ENCODE peak calls at places on chromosomes 5 and 9, in six cellular contexts. U, E, F, L, C and M are unnamed samples.

GRCh38 chr5:126477681-126478117 is 54.5 kb downstream of the GRAMD2B start:
- DNase-seq in C (no peak), F (no peak), L (no peak), E (no peak), U (no peak), M (no peak)

GRCh38 chr5:43648499-43649124 is 45.6 kb downstream of the NNT start:
- DNase-seq in C (no peak), E (no peak), L (no peak), F (no peak), U (peak; percentile 13), M (no peak)

GRCh38 chr5:179181988-179182387 is 121.8 kb downstream of the ZNF354C start:
- DNase-seq in L (no peak), U (no peak), F (no peak), C (no peak), E (no peak), M (no peak)

GRCh38 chr9:14616188-14616982 is 76.8 kb downstream of the ZDHHC21 start:
- DNase-seq in E (peak; percentile 66), F (no peak), U (peak; percentile 73), C (peak; percentile 2), L (peak; percentile 4), M (no peak)

GRCh38 chr9:99189887-99190596 is 31.7 kb downstream of the ALG2 start:
- DNase-seq in F (no peak), E (no peak), C (no peak), U (peak; percentile 49), L (no peak), M (no peak)

GRCh38 chr5:35319231-35320002 is 89.1 kb upstream of the PRLR start:
- DNase-seq in U (peak; percentile 2), F (no peak), L (no peak), C (peak; percentile 34), E (peak; percentile 62), M (no peak)

GRCh38 chr5:136033848-136034247 is 5.1 kb downstream of the TGFBI start:
- DNase-seq in L (no peak), C (no peak), E (no peak), U (no peak), F (no peak), M (no peak)

GRCh38 chr9:86036555-86036954 is 62.8 kb downstream of the GOLM1 start:
- DNase-seq in E (no peak), L (no peak), C (no peak), U (no peak), F (no peak), M (no peak)

GRCh38 chr9:110208031-110208430 is at the start of gene C9orf152:
- DNase-seq in C (no peak), F (no peak), L (no peak), U (no peak), E (no peak), M (no peak)

GRCh38 chr5:50874277-50874984 is 208.0 kb downstream of the PARP8 start:
- DNase-seq in U (no peak), L (no peak), C (peak; percentile 38), E (peak; percentile 12), F (no peak), M (no peak)

GRCh38 chr9:87497604-87498045 is at the start of gene DAPK1:
- DNase-seq in E (peak; percentile 43), F (peak; percentile 86), L (peak; percentile 72), U (no peak), C (peak; percentile 66), M (peak; percentile 83)

GRCh38 chr9:117414906-117415583 is at the start of gene ASTN2:
- DNase-seq in U (no peak), C (no peak), E (peak; percentile 4), L (peak; percentile 37), F (peak; percentile 78), M (peak; percentile 67)

GRCh38 chr5:90226433-90227099 is 183.0 kb downstream of the CETN3 start:
- DNase-seq in E (no peak), C (no peak), U (no peak), L (no peak), F (no peak), M (no peak)

GRCh38 chr9:111866976-111867375 is 29.6 kb upstream of the UGCG start:
- DNase-seq in U (peak; percentile 86), F (no peak), E (peak; percentile 78), L (no peak), C (no peak), M (no peak)

GRCh38 chr9:113222482-113222841 is 1.1 kb downstream of the SLC31A1 start:
- DNase-seq in C (no peak), E (peak; percentile 50), L (no peak), F (no peak), U (peak; percentile 22), M (no peak)

GRCh38 chr5:65539827-65540226 is 23.1 kb downstream of the CENPK start:
- DNase-seq in E (no peak), F (no peak), C (peak; percentile 40), L (no peak), U (no peak), M (no peak)

GRCh38 chr9:123111977-123112869 is 78.8 kb downstream of the GPR21 start:
- DNase-seq in F (no peak), C (no peak), E (no peak), L (no peak), U (no peak), M (peak; percentile 73)

GRCh38 chr5:67465556-67466206 is 269.1 kb upstream of the CD180 start:
- DNase-seq in F (no peak), C (no peak), L (no peak), E (no peak), U (no peak), M (no peak)

GRCh38 chr9:133855802-133856592 is 117.8 kb upstream of the SARDH start:
- DNase-seq in U (peak; percentile 87), F (no peak), C (peak; percentile 99), L (no peak), E (peak; percentile 93), M (no peak)

GRCh38 chr9:137807721-137808703 is 69.6 kb upstream of the CACNA1B start:
- DNase-seq in C (no peak), L (no peak), F (no peak), E (no peak), U (no peak), M (no peak)

GRCh38 chr5:56012281-56012963 is 17.7 kb upstream of the IL6ST start:
- DNase-seq in E (peak; percentile 65), U (peak; percentile 82), L (no peak), F (no peak), C (no peak), M (no peak)

GRCh38 chr5:37930350-37930749 is 90.5 kb upstream of the GDNF start:
- DNase-seq in L (no peak), E (no peak), C (no peak), F (no peak), U (no peak), M (no peak)

GRCh38 chr9:99024959-99025358 is 80.0 kb upstream of the TGFBR1 start:
- DNase-seq in E (no peak), F (no peak), L (no peak), U (peak; percentile 84), C (no peak), M (no peak)

GRCh38 chr9:36551868-36552267 is 20.8 kb upstream of the MELK start:
- DNase-seq in U (no peak), C (no peak), L (no peak), F (no peak), E (no peak), M (no peak)
- H3K14ac ChIP-seq in U (no peak overlapping the region), C (no peak overlapping the region), L (no peak overlapping the region), F (no peak overlapping the region), E (no peak overlapping the region), M (no peak overlapping the region)

GRCh38 chr5:91381774-91382492 is 1.2 kb downstream of the ARRDC3 start:
- DNase-seq in F (no peak), E (peak; percentile 86), U (peak; percentile 89), L (peak; percentile 76), C (no peak), M (peak; percentile 55)

GRCh38 chr5:91378683-91379601 is 4.2 kb downstream of the ARRDC3 start:
- DNase-seq in U (no peak), L (no peak), C (no peak), E (no peak), F (no peak), M (no peak)

GRCh38 chr5:91380491-91381133 is 2.5 kb downstream of the ARRDC3 start:
- DNase-seq in L (peak; percentile 97), E (peak; percentile 96), F (peak; percentile 97), C (peak; percentile 94), U (peak; percentile 91), M (peak; percentile 96)

GRCh38 chr5:91381134-91381773 is 1.9 kb downstream of the ARRDC3 start:
- DNase-seq in F (no peak), U (no peak), L (peak; percentile 31), C (no peak), E (no peak), M (no peak)

GRCh38 chr5:91379602-91380490 is 3.3 kb downstream of the ARRDC3 start:
- DNase-seq in E (peak; percentile 91), F (peak; percentile 93), L (peak; percentile 96), U (peak; percentile 84), C (peak; percentile 92), M (peak; percentile 96)
- H3K18ac ChIP-seq in E (peak overlapping the region; percentile 86), F (peak overlapping the region; percentile 26), L (peak overlapping the region; percentile 86), U (peak overlapping the region; percentile 67), C (peak overlapping the region; percentile 98), M (peak overlapping the region; percentile 99)

GRCh38 chr9:104936291-104936690 is 8.3 kb upstream of the ABCA1 start:
- DNase-seq in L (no peak), F (no peak), U (no peak), C (no peak), E (no peak), M (no peak)
- H3K14ac ChIP-seq in L (no peak overlapping the region), F (no peak overlapping the region), U (no peak overlapping the region), C (no peak overlapping the region), E (no peak overlapping the region), M (no peak overlapping the region)

GRCh38 chr9:35116539-35116897 is 856 bp upstream of the ATOSB start:
- DNase-seq in L (peak; percentile 43), F (no peak), E (no peak), U (no peak), C (no peak), M (no peak)

GRCh38 chr9:35112257-35113020 is 3.2 kb downstream of the ATOSB start:
- DNase-seq in C (no peak), E (peak; percentile 68), U (peak; percentile 64), L (no peak), F (no peak), M (no peak)

GRCh38 chr9:35114921-35115341 is 731 bp downstream of the ATOSB start:
- DNase-seq in C (peak; percentile 53), U (no peak), L (peak; percentile 49), F (peak; percentile 54), E (peak; percentile 79), M (peak; percentile 52)

GRCh38 chr9:35115680-35116538 is at the start of gene ATOSB:
- DNase-seq in E (peak; percentile 99), F (peak; percentile 99), L (peak; percentile 99), C (peak; percentile 98), U (peak; percentile 93), M (peak; percentile 100)

DNA sequence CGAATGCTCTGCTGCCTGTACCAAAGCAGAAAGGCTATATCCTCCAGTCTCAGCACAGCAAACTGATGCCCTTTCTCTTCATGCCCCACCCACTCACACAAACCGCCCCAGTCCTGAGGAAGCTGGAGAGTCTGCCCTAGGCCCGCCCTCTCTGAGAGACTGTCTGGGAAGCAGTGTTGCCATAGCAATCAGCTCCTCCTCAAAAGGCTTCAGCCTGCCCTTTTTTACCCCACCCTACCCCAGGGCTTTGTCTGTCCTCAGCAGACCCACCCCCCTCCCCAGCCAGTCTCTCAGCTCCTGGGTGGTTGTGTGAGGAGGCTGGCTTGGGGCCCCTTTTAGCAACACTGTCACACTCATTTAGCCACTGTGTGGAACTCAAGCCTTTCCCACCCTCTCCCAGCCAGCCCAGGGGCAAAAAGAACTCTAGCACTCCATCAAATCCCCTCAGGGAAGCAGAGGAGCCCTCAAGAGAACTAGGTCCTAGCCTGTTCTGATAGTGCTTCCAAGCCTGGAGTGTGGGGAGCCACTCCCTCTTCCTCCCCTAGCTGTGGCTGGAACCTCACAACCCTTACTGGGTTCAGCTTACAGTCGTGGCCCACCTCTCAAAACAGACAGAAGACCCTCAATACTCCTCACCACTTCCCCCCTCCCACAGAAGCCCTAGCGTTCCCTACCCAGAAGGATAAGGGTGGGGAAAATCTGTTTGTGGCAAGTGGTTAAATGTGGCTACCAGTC is 1.4 kb downstream of the ATOSB start:
- DNase-seq in U (peak; percentile 94), E (peak; percentile 99), C (peak; percentile 96), L (peak; percentile 91), F (peak; percentile 80), M (peak; percentile 98)
- H3K18ac ChIP-seq in U (peak overlapping the region; percentile 18), E (peak overlapping the region; percentile 37), C (peak overlapping the region; percentile 51), L (peak overlapping the region; percentile 86), F (peak overlapping the region; percentile 90), M (peak overlapping the region; percentile 63)